ENCODE peak calls at places on chromosomes 6 and 20, in four cellular contexts. One of them, this sample, is unnamed. For H3K36me3, the result is how much of the 10 kb centered on the place peaks cover.

GRCh38 chr6:97401533-97401932 is 118.5 kb upstream of the MMS22L start:
- DNase-seq in MM.1S: no peak
- DNase-seq in A673: peak
- DNase-seq in fibroblast of lung: no peak
- DNase-seq in this sample: no peak

GRCh38 chr20:11511816-11512215 is 405.9 kb upstream of the BTBD3 start:
- DNase-seq in A673: no peak
- DNase-seq in MM.1S: no peak
- DNase-seq in fibroblast of lung: no peak
- DNase-seq in this sample: no peak

GRCh38 chr6:148835920-148836441 is 89.2 kb downstream of the UST start:
- DNase-seq in fibroblast of lung: peak
- DNase-seq in MM.1S: no peak
- DNase-seq in A673: peak
- DNase-seq in this sample: peak

GRCh38 chr6:75290136-75290535 is 5.5 kb upstream of the TMEM30A start:
- DNase-seq in fibroblast of lung: no peak
- DNase-seq in MM.1S: no peak
- DNase-seq in A673: no peak
- DNase-seq in this sample: no peak

GRCh38 chr6:209432-210103 is 82.7 kb upstream of the DUSP22 start:
- DNase-seq in A673: no peak
- DNase-seq in fibroblast of lung: no peak
- DNase-seq in MM.1S: peak
- DNase-seq in this sample: no peak

GRCh38 chr6:55174211-55175013 is at the start of gene HCRTR2:
- DNase-seq in MM.1S: no peak
- DNase-seq in fibroblast of lung: peak
- DNase-seq in A673: peak
- DNase-seq in this sample: peak

GRCh38 chr6:14944593-14944992 is 301.3 kb upstream of the JARID2 start:
- DNase-seq in fibroblast of lung: no peak
- DNase-seq in MM.1S: no peak
- DNase-seq in A673: no peak
- DNase-seq in this sample: peak

GRCh38 chr20:49989234-49990065 is 6.7 kb downstream of the SNAI1 start:
- DNase-seq in A673: peak
- DNase-seq in MM.1S: no peak
- DNase-seq in fibroblast of lung: peak
- DNase-seq in this sample: peak

GRCh38 chr6:13709698-13710551 is 1.7 kb downstream of the RANBP9 start:
- DNase-seq in MM.1S: peak
- DNase-seq in A673: peak
- DNase-seq in fibroblast of lung: peak
- DNase-seq in this sample: peak

DNA sequence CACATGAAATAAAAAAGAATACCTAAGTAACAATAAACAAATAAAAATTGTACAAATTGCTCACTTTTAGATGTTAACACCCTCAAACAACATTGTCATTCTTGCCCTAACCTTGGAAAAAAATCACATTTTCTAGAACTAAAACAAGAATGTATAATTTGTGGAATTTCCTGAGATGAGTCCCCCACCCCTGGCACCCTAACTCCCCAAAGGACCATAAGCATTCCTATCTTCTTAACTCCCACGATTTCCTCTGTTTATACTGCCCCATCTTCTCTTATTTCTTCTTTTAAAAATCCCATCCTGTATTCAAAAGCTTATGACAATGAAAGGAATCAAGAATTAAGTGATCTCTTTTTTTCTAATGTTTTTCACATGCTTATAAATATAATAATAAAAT is 70.9 kb downstream of the IBTK start:
- DNase-seq in MM.1S: no peak
- DNase-seq in A673: peak
- DNase-seq in fibroblast of lung: no peak
- DNase-seq in this sample: no peak
- H3K4me3 ChIP-seq in MM.1S: no peak
- H3K4me3 ChIP-seq in A673: no peak
- H3K4me3 ChIP-seq in fibroblast of lung: no peak
- H3K4me3 ChIP-seq in this sample: no peak

DNA sequence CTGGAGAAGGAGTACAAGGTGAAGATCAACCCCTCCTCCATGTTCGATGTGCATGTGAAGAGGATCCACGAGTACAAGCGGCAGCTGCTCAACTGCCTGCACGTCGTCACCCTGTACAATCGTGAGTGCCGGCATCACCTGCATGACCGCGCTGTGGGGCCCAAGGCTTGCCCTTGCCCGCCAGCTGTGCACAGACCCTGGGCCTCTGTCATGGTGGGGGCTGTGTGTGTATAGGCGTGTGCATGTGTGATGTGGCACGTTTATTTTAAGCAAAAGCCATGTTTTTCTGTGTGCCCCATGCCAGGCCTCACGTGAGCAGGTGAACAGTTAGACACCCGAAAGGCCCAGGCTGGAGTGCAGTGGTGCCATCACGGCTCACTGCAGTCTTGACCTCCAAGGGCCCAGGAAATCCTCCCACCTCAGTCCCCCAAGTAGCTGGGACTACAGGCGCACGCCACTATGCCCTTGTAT is 36.3 kb downstream of the PYGB start:
- DNase-seq in fibroblast of lung: no peak
- DNase-seq in A673: no peak
- DNase-seq in MM.1S: no peak
- DNase-seq in this sample: no peak
- H3K36me3 ChIP-seq in fibroblast of lung: under half
- H3K36me3 ChIP-seq in A673: under half
- H3K36me3 ChIP-seq in MM.1S: under half
- H3K36me3 ChIP-seq in this sample: under half

DNA sequence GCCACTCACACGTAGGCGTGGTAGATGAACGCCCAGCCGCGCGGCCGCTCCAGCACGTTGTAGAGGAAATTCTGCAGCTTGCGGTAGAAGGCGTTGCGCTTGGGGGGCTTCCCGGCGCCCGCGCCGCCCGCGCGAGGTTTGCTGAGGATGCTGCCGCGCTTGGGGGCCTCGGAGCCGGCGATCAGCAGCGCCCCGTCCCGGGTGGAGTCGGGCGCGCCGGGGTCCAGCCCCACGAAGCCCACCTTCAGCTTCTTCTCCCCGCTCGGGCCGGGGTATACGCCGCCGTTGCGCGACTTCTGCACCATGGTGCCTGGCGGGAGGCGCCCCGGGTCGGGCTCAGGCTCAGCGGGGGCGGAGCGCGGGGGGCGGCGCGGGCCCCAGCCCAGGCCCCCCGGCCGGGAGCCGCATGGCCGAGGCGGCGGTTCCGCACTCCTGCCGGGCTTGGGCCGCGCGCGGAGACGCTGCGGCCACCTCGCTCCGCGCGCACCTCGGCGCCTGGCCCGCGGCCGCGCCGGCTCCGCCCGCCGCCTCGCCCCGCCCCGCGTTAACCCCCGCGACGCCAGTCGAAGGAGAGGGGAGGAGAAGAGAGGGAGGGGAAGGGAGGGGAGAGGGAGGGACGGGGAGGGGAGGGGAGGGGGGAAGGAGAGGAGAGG is at the start of gene KCNQ2:
- DNase-seq in MM.1S: no peak
- DNase-seq in A673: peak
- DNase-seq in fibroblast of lung: no peak
- DNase-seq in this sample: no peak
- TF ChIP-seq EZH2 in MM.1S: no peak
- TF ChIP-seq EZH2 in A673: no peak
- TF ChIP-seq EZH2 in fibroblast of lung: peak
- TF ChIP-seq EZH2 in this sample: no peak

GRCh38 chr6:72267470-72267869 is 354.4 kb upstream of the KCNQ5 start:
- DNase-seq in fibroblast of lung: no peak
- DNase-seq in MM.1S: no peak
- DNase-seq in A673: no peak
- DNase-seq in this sample: no peak

GRCh38 chr6:72262254-72262653 is 359.6 kb upstream of the KCNQ5 start:
- DNase-seq in fibroblast of lung: no peak
- DNase-seq in MM.1S: no peak
- DNase-seq in A673: no peak
- DNase-seq in this sample: no peak

GRCh38 chr6:72260489-72260888 is 361.4 kb upstream of the KCNQ5 start:
- DNase-seq in fibroblast of lung: no peak
- DNase-seq in MM.1S: no peak
- DNase-seq in A673: no peak
- DNase-seq in this sample: no peak

DNA sequence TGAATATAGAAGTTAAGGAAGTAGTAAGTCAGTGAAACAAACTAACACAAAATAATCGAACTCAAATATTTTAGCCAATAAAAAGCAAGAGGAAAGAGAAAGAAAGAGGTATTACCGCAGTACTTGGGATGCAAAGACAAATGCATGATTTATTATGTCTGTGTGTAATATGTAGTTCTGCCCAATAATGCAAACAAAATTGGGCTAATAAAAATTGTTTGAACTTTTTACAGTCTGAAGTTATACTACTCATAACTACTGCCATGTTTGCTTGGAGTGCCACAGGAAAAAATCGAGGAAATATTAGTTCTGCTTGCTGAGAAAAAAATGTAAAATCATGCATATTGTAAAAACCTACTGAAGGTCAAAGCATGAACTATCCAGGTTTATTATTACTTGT is 360.3 kb upstream of the KCNQ5 start:
- DNase-seq in A673: no peak
- DNase-seq in fibroblast of lung: no peak
- DNase-seq in MM.1S: no peak
- DNase-seq in this sample: no peak
- H3K4me3 ChIP-seq in A673: no peak
- H3K4me3 ChIP-seq in fibroblast of lung: no peak
- H3K4me3 ChIP-seq in MM.1S: no peak
- H3K4me3 ChIP-seq in this sample: no peak

GRCh38 chr20:46903256-46903655 is 8.6 kb downstream of the EYA2 start:
- DNase-seq in MM.1S: no peak
- DNase-seq in A673: no peak
- DNase-seq in fibroblast of lung: no peak
- DNase-seq in this sample: no peak
- H3K36me3 ChIP-seq in MM.1S: under half
- H3K36me3 ChIP-seq in A673: under half
- H3K36me3 ChIP-seq in fibroblast of lung: under half
- H3K36me3 ChIP-seq in this sample: under half

DNA sequence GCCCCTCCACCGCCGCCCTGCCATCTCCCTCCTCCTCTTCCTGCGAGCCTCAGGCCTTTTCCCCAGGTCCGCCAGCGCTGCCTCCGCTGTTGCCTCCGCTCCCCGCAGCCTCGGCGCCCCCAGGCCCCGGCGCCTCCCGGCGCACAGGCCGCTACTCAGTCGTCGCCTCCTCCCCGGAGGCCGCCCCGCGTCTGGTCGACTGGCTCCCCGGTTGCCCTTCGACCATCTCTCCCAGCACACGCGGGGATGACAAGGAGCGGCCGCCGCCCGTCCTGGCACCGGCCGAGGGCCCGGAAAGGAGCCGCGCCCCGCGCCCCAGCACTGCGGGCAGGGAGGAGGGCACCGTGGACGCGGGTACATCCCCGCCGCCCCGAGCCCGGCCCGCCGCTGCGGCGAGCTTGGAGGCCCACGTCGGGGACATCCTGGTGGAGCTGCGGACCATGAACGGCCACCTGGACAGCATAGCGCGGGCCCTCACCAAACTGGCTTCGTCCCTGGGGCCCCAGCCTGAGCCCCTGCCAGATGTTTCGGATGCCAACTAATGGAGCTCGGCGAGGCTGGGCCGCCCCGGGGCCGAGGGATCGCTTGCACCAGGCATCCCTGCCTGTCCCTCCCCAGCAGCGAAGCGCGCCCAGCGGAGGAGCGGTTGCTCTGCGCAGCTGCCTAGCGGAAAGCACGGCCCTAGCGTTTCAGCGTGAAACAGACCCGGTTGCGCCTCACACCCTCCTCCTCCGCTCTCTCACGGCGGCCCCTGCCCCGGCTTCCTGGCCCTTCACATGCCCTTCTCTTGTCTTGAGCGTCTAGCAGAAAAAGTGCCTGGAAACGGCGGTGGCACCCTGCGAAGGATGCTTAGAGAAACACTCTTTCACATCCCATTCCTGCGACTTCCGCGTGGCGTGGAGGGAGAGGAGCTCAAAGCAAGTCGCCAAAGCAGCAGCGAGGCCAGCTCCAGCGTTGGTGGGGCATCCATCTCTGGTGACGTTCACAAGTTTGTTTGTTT is 285.7 kb upstream of the SUPT3H start:
- DNase-seq in A673: no peak
- DNase-seq in fibroblast of lung: peak
- DNase-seq in MM.1S: no peak
- DNase-seq in this sample: peak
- TF ChIP-seq EZH2 in A673: no peak
- TF ChIP-seq EZH2 in fibroblast of lung: no peak
- TF ChIP-seq EZH2 in MM.1S: no peak
- TF ChIP-seq EZH2 in this sample: peak

GRCh38 chr6:167819640-167820039 is 7.1 kb upstream of the AFDN start:
- DNase-seq in MM.1S: no peak
- DNase-seq in fibroblast of lung: no peak
- DNase-seq in A673: no peak
- DNase-seq in this sample: no peak

GRCh38 chr6:167817729-167818128 is 9.0 kb upstream of the AFDN start:
- DNase-seq in A673: no peak
- DNase-seq in MM.1S: no peak
- DNase-seq in fibroblast of lung: no peak
- DNase-seq in this sample: no peak

GRCh38 chr6:167817016-167817415 is 9.7 kb upstream of the AFDN start:
- DNase-seq in A673: no peak
- DNase-seq in MM.1S: no peak
- DNase-seq in fibroblast of lung: no peak
- DNase-seq in this sample: no peak

GRCh38 chr6:167811689-167812487 is 14.8 kb upstream of the AFDN start:
- DNase-seq in fibroblast of lung: no peak
- DNase-seq in MM.1S: no peak
- DNase-seq in A673: peak
- DNase-seq in this sample: no peak

DNA sequence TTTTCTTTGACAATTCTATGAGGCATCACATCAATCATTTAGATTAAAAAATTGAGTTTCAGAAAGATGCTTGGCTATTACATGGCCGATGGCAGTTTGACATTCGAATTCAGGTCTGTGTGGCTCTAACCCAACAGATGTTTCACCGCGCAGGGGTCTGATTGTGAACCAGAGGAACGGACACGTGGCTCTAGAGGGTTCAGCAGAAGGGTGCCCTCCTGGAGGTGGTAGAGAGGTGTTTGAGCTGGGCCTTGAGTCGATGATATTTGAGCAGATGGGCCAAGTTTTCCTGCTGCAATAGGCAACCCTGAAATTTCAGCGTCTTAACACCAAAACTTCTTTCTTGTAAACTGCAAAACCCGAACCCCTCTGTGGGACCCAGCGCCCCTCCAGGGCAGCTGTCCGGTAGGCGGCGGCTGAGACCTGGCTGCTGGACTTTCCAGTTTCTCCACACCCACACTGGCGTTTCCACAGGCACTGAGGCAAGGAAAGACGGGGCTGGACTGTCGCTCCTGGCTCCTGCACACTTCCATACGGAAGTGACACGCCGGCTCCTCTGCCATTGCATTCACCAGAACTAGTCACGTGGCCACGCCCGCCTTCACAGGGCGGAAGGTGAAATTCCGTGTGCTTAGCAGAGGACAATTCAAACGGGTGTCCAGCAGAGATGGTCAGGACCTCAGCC is 11.3 kb upstream of the AFDN start:
- DNase-seq in A673: no peak
- DNase-seq in MM.1S: no peak
- DNase-seq in fibroblast of lung: no peak
- DNase-seq in this sample: no peak
- H3K4me3 ChIP-seq in A673: no peak
- H3K4me3 ChIP-seq in MM.1S: no peak
- H3K4me3 ChIP-seq in fibroblast of lung: no peak
- H3K4me3 ChIP-seq in this sample: no peak

This sample was measured in hepatocyte.